ENCODE peak calls at places on chromosomes 6 and 20, in five cellular contexts. One of them, this sample, is unnamed.

GRCh38 chr20:3080939-3081388 is 3.6 kb downstream of the AVP start:
- DNase-seq in NB4: no peak
- DNase-seq in IMR-90: peak
- DNase-seq in esophagus muscularis mucosa: no peak
- DNase-seq in endothelial cell of umbilical vein: peak
- DNase-seq in this sample: peak

GRCh38 chr6:140850438-140850837 is 1282.3 kb upstream of the GJE1 start:
- DNase-seq in NB4: no peak
- DNase-seq in IMR-90: peak
- DNase-seq in esophagus muscularis mucosa: no peak
- DNase-seq in endothelial cell of umbilical vein: peak
- DNase-seq in this sample: no peak

GRCh38 chr20:63325554-63326313 is 32.7 kb downstream of the COL20A1 start:
- DNase-seq in NB4: no peak
- DNase-seq in IMR-90: no peak
- DNase-seq in esophagus muscularis mucosa: no peak
- DNase-seq in endothelial cell of umbilical vein: no peak
- DNase-seq in this sample: peak

GRCh38 chr20:47275548-47275947 is 81.0 kb downstream of the ZMYND8 start:
- DNase-seq in NB4: no peak
- DNase-seq in IMR-90: no peak
- DNase-seq in esophagus muscularis mucosa: no peak
- DNase-seq in endothelial cell of umbilical vein: no peak
- DNase-seq in this sample: no peak

GRCh38 chr20:59628171-59628570 is 23.8 kb downstream of the PHACTR3 start:
- DNase-seq in NB4: no peak
- DNase-seq in IMR-90: no peak
- DNase-seq in esophagus muscularis mucosa: no peak
- DNase-seq in endothelial cell of umbilical vein: no peak
- DNase-seq in this sample: no peak

GRCh38 chr20:21259346-21259745 is 43.8 kb upstream of the XRN2 start:
- DNase-seq in NB4: no peak
- DNase-seq in IMR-90: no peak
- DNase-seq in esophagus muscularis mucosa: no peak
- DNase-seq in endothelial cell of umbilical vein: no peak
- DNase-seq in this sample: no peak

GRCh38 chr6:84193140-84193708 is 34.2 kb downstream of the CEP162 start:
- DNase-seq in NB4: no peak
- DNase-seq in IMR-90: peak
- DNase-seq in esophagus muscularis mucosa: no peak
- DNase-seq in endothelial cell of umbilical vein: peak
- DNase-seq in this sample: no peak

GRCh38 chr6:73817238-73817637 is 121.2 kb downstream of the CD109 start:
- DNase-seq in NB4: no peak
- DNase-seq in IMR-90: no peak
- DNase-seq in esophagus muscularis mucosa: no peak
- DNase-seq in endothelial cell of umbilical vein: no peak
- DNase-seq in this sample: no peak

GRCh38 chr6:87026961-87027360 is 67.9 kb downstream of the CGA start:
- DNase-seq in NB4: no peak
- DNase-seq in IMR-90: no peak
- DNase-seq in esophagus muscularis mucosa: no peak
- DNase-seq in endothelial cell of umbilical vein: no peak
- DNase-seq in this sample: no peak

GRCh38 chr6:66866801-66867200 is 1159.8 kb upstream of the EYS start:
- DNase-seq in NB4: no peak
- DNase-seq in IMR-90: no peak
- DNase-seq in esophagus muscularis mucosa: no peak
- DNase-seq in endothelial cell of umbilical vein: no peak
- DNase-seq in this sample: no peak

GRCh38 chr6:79269877-79270276 is 35.4 kb upstream of the HMGN3 start:
- DNase-seq in NB4: peak
- DNase-seq in IMR-90: peak
- DNase-seq in esophagus muscularis mucosa: no peak
- DNase-seq in endothelial cell of umbilical vein: peak
- DNase-seq in this sample: no peak

GRCh38 chr6:45148278-45148677 is 179.9 kb upstream of the RUNX2 start:
- DNase-seq in NB4: peak
- DNase-seq in IMR-90: peak
- DNase-seq in esophagus muscularis mucosa: no peak
- DNase-seq in endothelial cell of umbilical vein: no peak
- DNase-seq in this sample: no peak

GRCh38 chr6:56040271-56040670 is 164.9 kb upstream of the BMP5 start:
- DNase-seq in NB4: peak
- DNase-seq in IMR-90: peak
- DNase-seq in esophagus muscularis mucosa: no peak
- DNase-seq in endothelial cell of umbilical vein: no peak
- DNase-seq in this sample: no peak

GRCh38 chr6:169964440-169965212 is 213.2 kb downstream of the ERMARD start:
- DNase-seq in NB4: no peak
- DNase-seq in IMR-90: no peak
- DNase-seq in esophagus muscularis mucosa: no peak
- DNase-seq in endothelial cell of umbilical vein: no peak
- DNase-seq in this sample: no peak

GRCh38 chr6:12012566-12013367 is 655 bp downstream of the HIVEP1 start:
- DNase-seq in NB4: peak
- DNase-seq in IMR-90: peak
- DNase-seq in esophagus muscularis mucosa: peak
- DNase-seq in endothelial cell of umbilical vein: peak
- DNase-seq in this sample: peak

GRCh38 chr6:89291256-89291819 is 23.8 kb downstream of the GABRR2 start:
- DNase-seq in NB4: no peak
- DNase-seq in IMR-90: no peak
- DNase-seq in esophagus muscularis mucosa: no peak
- DNase-seq in endothelial cell of umbilical vein: peak
- DNase-seq in this sample: no peak

GRCh38 chr6:157267109-157267611 is 56.2 kb downstream of the TMEM242 start:
- DNase-seq in NB4: no peak
- DNase-seq in IMR-90: no peak
- DNase-seq in esophagus muscularis mucosa: no peak
- DNase-seq in endothelial cell of umbilical vein: no peak
- DNase-seq in this sample: no peak

GRCh38 chr6:89940225-89941027 is 46.2 kb downstream of the GJA10 start:
- DNase-seq in NB4: peak
- DNase-seq in IMR-90: peak
- DNase-seq in esophagus muscularis mucosa: no peak
- DNase-seq in endothelial cell of umbilical vein: peak
- DNase-seq in this sample: peak

GRCh38 chr20:50533464-50533863 is 23.3 kb downstream of the PTPN1 start:
- DNase-seq in NB4: no peak
- DNase-seq in IMR-90: no peak
- DNase-seq in esophagus muscularis mucosa: no peak
- DNase-seq in endothelial cell of umbilical vein: no peak
- DNase-seq in this sample: no peak

GRCh38 chr6:52551483-52552277 is 25.2 kb downstream of the TRAM2 start:
- DNase-seq in NB4: no peak
- DNase-seq in IMR-90: peak
- DNase-seq in esophagus muscularis mucosa: no peak
- DNase-seq in endothelial cell of umbilical vein: peak
- DNase-seq in this sample: peak

GRCh38 chr6:15663057-15663638 is 320 bp upstream of the DTNBP1 start:
- DNase-seq in NB4: peak
- DNase-seq in IMR-90: peak
- DNase-seq in esophagus muscularis mucosa: no peak
- DNase-seq in endothelial cell of umbilical vein: peak
- DNase-seq in this sample: no peak

GRCh38 chr20:2899243-2899642 is 26.0 kb downstream of the PTPRA start:
- DNase-seq in NB4: no peak
- DNase-seq in IMR-90: no peak
- DNase-seq in esophagus muscularis mucosa: no peak
- DNase-seq in endothelial cell of umbilical vein: no peak
- DNase-seq in this sample: no peak

GRCh38 chr20:3875378-3875974 is 13.7 kb upstream of the PANK2 start:
- DNase-seq in NB4: no peak
- DNase-seq in IMR-90: no peak
- DNase-seq in esophagus muscularis mucosa: no peak
- DNase-seq in endothelial cell of umbilical vein: no peak
- DNase-seq in this sample: no peak

DNA sequence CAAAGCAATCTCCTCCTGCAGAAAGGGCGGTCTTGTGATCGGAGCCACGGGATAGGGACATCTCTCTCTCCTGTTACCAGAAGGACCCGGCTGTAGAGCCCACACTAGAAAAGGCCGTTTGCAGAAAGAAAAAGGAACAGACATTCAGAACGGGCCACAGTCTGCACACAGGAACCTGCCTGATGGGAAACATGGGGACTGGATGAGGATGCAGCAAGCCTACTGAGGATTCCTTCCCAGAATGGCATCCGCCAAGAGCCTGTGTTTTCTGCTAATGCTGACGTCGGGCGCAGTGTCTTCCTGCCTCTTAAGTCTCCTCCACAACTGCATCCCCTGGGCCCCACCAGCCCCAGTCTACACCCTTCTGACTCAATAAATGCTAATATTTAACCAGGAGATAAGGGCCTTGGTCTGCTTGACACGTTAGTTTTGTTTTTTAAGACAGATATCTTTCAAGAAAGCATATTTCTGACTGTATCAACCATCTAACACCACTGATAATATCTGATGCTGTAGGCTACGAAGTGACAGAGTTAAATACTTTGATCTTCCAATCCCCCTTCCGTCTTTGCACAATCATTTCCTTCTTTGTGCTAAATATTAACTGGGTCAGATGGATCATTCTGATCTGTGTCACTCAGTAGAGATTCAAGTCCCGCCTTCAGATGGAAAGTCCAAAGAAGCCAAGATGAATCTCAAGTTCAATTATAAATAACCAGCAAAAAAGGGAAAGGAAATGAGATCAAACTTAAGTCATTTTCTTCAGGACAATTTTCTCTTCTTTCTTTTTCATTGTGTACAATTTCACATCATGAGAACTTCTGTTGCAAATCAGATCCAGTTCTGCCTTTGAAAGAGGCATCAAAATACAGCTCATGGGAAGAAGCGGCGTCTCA is 20.7 kb downstream of the FAM50B start:
- DNase-seq in NB4: no peak
- DNase-seq in IMR-90: no peak
- DNase-seq in esophagus muscularis mucosa: no peak
- DNase-seq in endothelial cell of umbilical vein: no peak
- DNase-seq in this sample: no peak
- TF ChIP-seq POLR2A in NB4: no peak
- TF ChIP-seq POLR2A in IMR-90: no peak
- TF ChIP-seq POLR2A in esophagus muscularis mucosa: no peak
- TF ChIP-seq POLR2A in endothelial cell of umbilical vein: no peak
- TF ChIP-seq POLR2A in this sample: no peak

GRCh38 chr20:61025536-61025935 is 226.5 kb upstream of the CDH4 start:
- DNase-seq in NB4: no peak
- DNase-seq in IMR-90: no peak
- DNase-seq in esophagus muscularis mucosa: no peak
- DNase-seq in endothelial cell of umbilical vein: no peak
- DNase-seq in this sample: no peak

GRCh38 chr20:61024390-61024789 is 227.7 kb upstream of the CDH4 start:
- DNase-seq in NB4: no peak
- DNase-seq in IMR-90: no peak
- DNase-seq in esophagus muscularis mucosa: no peak
- DNase-seq in endothelial cell of umbilical vein: no peak
- DNase-seq in this sample: no peak

GRCh38 chr20:61023612-61024011 is 228.4 kb upstream of the CDH4 start:
- DNase-seq in NB4: no peak
- DNase-seq in IMR-90: no peak
- DNase-seq in esophagus muscularis mucosa: no peak
- DNase-seq in endothelial cell of umbilical vein: no peak
- DNase-seq in this sample: no peak

GRCh38 chr20:61026731-61027130 is 225.3 kb upstream of the CDH4 start:
- DNase-seq in NB4: no peak
- DNase-seq in IMR-90: no peak
- DNase-seq in esophagus muscularis mucosa: no peak
- DNase-seq in endothelial cell of umbilical vein: no peak
- DNase-seq in this sample: no peak

GRCh38 chr20:61026173-61026572 is 225.9 kb upstream of the CDH4 start:
- DNase-seq in NB4: no peak
- DNase-seq in IMR-90: no peak
- DNase-seq in esophagus muscularis mucosa: no peak
- DNase-seq in endothelial cell of umbilical vein: no peak
- DNase-seq in this sample: no peak
- TF ChIP-seq POLR2A in NB4: no peak
- TF ChIP-seq POLR2A in IMR-90: no peak
- TF ChIP-seq POLR2A in esophagus muscularis mucosa: no peak
- TF ChIP-seq POLR2A in endothelial cell of umbilical vein: no peak
- TF ChIP-seq POLR2A in this sample: no peak

DNA sequence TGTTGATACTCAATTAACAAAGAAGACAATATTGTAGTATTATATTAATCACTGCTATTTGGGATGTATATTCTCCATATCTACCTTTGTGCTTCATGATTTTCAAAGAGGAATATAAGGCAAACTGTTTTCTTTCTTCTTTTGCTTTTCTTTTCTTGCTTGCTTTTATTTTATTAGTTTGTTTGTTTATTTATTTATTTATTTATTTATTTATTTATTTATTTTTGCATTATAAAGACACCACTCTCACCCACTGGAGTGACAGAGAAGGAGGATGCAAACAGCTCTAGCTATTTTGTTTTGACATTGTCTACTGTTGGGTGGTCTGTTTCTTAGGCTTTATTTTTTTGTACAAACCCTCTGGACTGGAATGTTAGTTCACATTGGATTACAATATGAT is 1352.7 kb downstream of the HACE1 start:
- DNase-seq in NB4: no peak
- DNase-seq in IMR-90: no peak
- DNase-seq in esophagus muscularis mucosa: no peak
- DNase-seq in endothelial cell of umbilical vein: no peak
- DNase-seq in this sample: no peak
- TF ChIP-seq POLR2A in NB4: no peak
- TF ChIP-seq POLR2A in IMR-90: no peak
- TF ChIP-seq POLR2A in esophagus muscularis mucosa: no peak
- TF ChIP-seq POLR2A in endothelial cell of umbilical vein: no peak
- TF ChIP-seq POLR2A in this sample: no peak

GRCh38 chr6:35470663-35471120 is 2.5 kb downstream of the RPL10A start:
- DNase-seq in NB4: no peak
- DNase-seq in IMR-90: no peak
- DNase-seq in esophagus muscularis mucosa: no peak
- DNase-seq in endothelial cell of umbilical vein: no peak
- DNase-seq in this sample: no peak

GRCh38 chr6:35469711-35470662 is 1.8 kb downstream of the RPL10A start:
- DNase-seq in NB4: no peak
- DNase-seq in IMR-90: no peak
- DNase-seq in esophagus muscularis mucosa: no peak
- DNase-seq in endothelial cell of umbilical vein: peak
- DNase-seq in this sample: no peak

GRCh38 chr6:35473849-35474128 is 5.6 kb downstream of the RPL10A start:
- DNase-seq in NB4: no peak
- DNase-seq in IMR-90: no peak
- DNase-seq in esophagus muscularis mucosa: no peak
- DNase-seq in endothelial cell of umbilical vein: no peak
- DNase-seq in this sample: no peak

GRCh38 chr6:35473075-35473848 is 5.1 kb downstream of the RPL10A start:
- DNase-seq in NB4: peak
- DNase-seq in IMR-90: no peak
- DNase-seq in esophagus muscularis mucosa: no peak
- DNase-seq in endothelial cell of umbilical vein: no peak
- DNase-seq in this sample: no peak

DNA sequence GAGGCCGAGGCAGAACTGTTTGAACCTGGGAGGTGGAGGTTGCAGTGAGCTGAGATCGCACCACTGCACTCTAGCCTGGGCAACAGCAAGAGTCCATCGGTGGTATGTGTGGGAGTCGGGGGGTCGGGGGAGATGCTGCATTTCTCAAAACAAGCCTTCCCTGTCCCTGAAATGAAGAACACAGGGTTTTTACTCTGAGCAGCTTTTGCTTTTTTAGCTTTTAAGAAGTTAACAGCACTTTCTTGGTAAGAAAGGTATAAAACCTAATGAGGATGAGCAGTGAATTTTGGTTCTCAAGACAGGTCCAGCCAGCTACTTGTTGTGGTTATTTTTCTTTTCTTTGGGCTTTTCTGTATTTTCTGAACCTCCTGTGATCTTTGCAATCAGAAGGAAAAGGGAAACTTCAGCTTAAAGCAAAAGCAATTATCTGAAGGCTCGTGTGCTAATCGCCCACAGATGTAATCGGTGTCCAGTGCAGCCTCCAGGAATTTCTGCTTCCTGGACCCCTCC is 3.7 kb downstream of the RPL10A start:
- DNase-seq in NB4: peak
- DNase-seq in IMR-90: no peak
- DNase-seq in esophagus muscularis mucosa: no peak
- DNase-seq in endothelial cell of umbilical vein: no peak
- DNase-seq in this sample: no peak
- TF ChIP-seq POLR2A in NB4: no peak
- TF ChIP-seq POLR2A in IMR-90: no peak
- TF ChIP-seq POLR2A in esophagus muscularis mucosa: no peak
- TF ChIP-seq POLR2A in endothelial cell of umbilical vein: no peak
- TF ChIP-seq POLR2A in this sample: no peak